ENCODE peak calls at places on chromosome 11, in ten cellular contexts. One of them, this sample, is unnamed.

GRCh38 chr11:1822648-1823375 is 12.0 kb upstream of the SYT8 start:
- DNase-seq in K562: no peak
- DNase-seq in GM12891: no peak
- DNase-seq in upper lobe of left lung: no peak
- DNase-seq in endothelial cell of umbilical vein: no peak
- DNase-seq in HCT116: no peak
- DNase-seq in Panc1: no peak
- DNase-seq in transverse colon: no peak
- DNase-seq in sigmoid colon: no peak
- DNase-seq in suprapubic skin: no peak
- DNase-seq in this sample: peak

GRCh38 chr11:74226907-74227306 is 55.8 kb downstream of the PPME1 start:
- DNase-seq in K562: peak
- DNase-seq in Panc1: no peak
- DNase-seq in upper lobe of left lung: peak
- DNase-seq in HCT116: no peak
- DNase-seq in transverse colon: no peak
- DNase-seq in sigmoid colon: no peak
- DNase-seq in GM12891: no peak
- DNase-seq in suprapubic skin: no peak
- DNase-seq in endothelial cell of umbilical vein: no peak
- DNase-seq in this sample: no peak

GRCh38 chr11:33257897-33258630 is 883 bp downstream of the HIPK3 start:
- DNase-seq in GM12891: peak
- DNase-seq in HCT116: peak
- DNase-seq in endothelial cell of umbilical vein: peak
- DNase-seq in sigmoid colon: peak
- DNase-seq in upper lobe of left lung: peak
- DNase-seq in suprapubic skin: peak
- DNase-seq in transverse colon: peak
- DNase-seq in Panc1: peak
- DNase-seq in K562: peak
- DNase-seq in this sample: peak

GRCh38 chr11:130427049-130427388 is 1.4 kb downstream of the ADAMTS8 start:
- DNase-seq in GM12891: no peak
- DNase-seq in transverse colon: no peak
- DNase-seq in sigmoid colon: no peak
- DNase-seq in endothelial cell of umbilical vein: no peak
- DNase-seq in HCT116: no peak
- DNase-seq in suprapubic skin: no peak
- DNase-seq in K562: no peak
- DNase-seq in upper lobe of left lung: no peak
- DNase-seq in Panc1: no peak
- DNase-seq in this sample: no peak

GRCh38 chr11:109864834-109865557 is 228.2 kb upstream of the ZC3H12C start:
- DNase-seq in Panc1: no peak
- DNase-seq in endothelial cell of umbilical vein: peak
- DNase-seq in sigmoid colon: no peak
- DNase-seq in transverse colon: no peak
- DNase-seq in K562: no peak
- DNase-seq in suprapubic skin: no peak
- DNase-seq in GM12891: no peak
- DNase-seq in HCT116: no peak
- DNase-seq in upper lobe of left lung: no peak
- DNase-seq in this sample: no peak

GRCh38 chr11:1699771-1700170 is 2.8 kb downstream of the KRTAP5-6 start:
- DNase-seq in HCT116: no peak
- DNase-seq in suprapubic skin: no peak
- DNase-seq in transverse colon: no peak
- DNase-seq in Panc1: no peak
- DNase-seq in K562: no peak
- DNase-seq in upper lobe of left lung: no peak
- DNase-seq in endothelial cell of umbilical vein: no peak
- DNase-seq in GM12891: no peak
- DNase-seq in sigmoid colon: no peak
- DNase-seq in this sample: no peak

GRCh38 chr11:65817312-65817814 is 16.4 kb upstream of the SNX32 start:
- DNase-seq in sigmoid colon: no peak
- DNase-seq in suprapubic skin: no peak
- DNase-seq in Panc1: no peak
- DNase-seq in upper lobe of left lung: no peak
- DNase-seq in endothelial cell of umbilical vein: no peak
- DNase-seq in transverse colon: no peak
- DNase-seq in K562: no peak
- DNase-seq in HCT116: no peak
- DNase-seq in GM12891: no peak
- DNase-seq in this sample: no peak

GRCh38 chr11:73394416-73395296 is 18.5 kb downstream of the RELT start:
- DNase-seq in transverse colon: no peak
- DNase-seq in K562: no peak
- DNase-seq in sigmoid colon: peak
- DNase-seq in GM12891: no peak
- DNase-seq in suprapubic skin: no peak
- DNase-seq in endothelial cell of umbilical vein: no peak
- DNase-seq in Panc1: no peak
- DNase-seq in HCT116: no peak
- DNase-seq in upper lobe of left lung: no peak
- DNase-seq in this sample: no peak

GRCh38 chr11:130940706-130941105 is 24.4 kb upstream of the SNX19 start:
- DNase-seq in GM12891: no peak
- DNase-seq in HCT116: no peak
- DNase-seq in endothelial cell of umbilical vein: no peak
- DNase-seq in Panc1: no peak
- DNase-seq in suprapubic skin: no peak
- DNase-seq in transverse colon: no peak
- DNase-seq in K562: no peak
- DNase-seq in sigmoid colon: no peak
- DNase-seq in upper lobe of left lung: no peak
- DNase-seq in this sample: no peak

GRCh38 chr11:102244681-102245409 is 72.4 kb upstream of the BIRC3 start:
- DNase-seq in suprapubic skin: no peak
- DNase-seq in K562: no peak
- DNase-seq in transverse colon: no peak
- DNase-seq in sigmoid colon: no peak
- DNase-seq in Panc1: no peak
- DNase-seq in GM12891: no peak
- DNase-seq in upper lobe of left lung: no peak
- DNase-seq in endothelial cell of umbilical vein: no peak
- DNase-seq in HCT116: peak
- DNase-seq in this sample: peak

GRCh38 chr11:47861762-47862161 is 13.6 kb upstream of the NUP160 start:
- DNase-seq in Panc1: no peak
- DNase-seq in GM12891: no peak
- DNase-seq in upper lobe of left lung: no peak
- DNase-seq in endothelial cell of umbilical vein: no peak
- DNase-seq in suprapubic skin: no peak
- DNase-seq in K562: peak
- DNase-seq in transverse colon: no peak
- DNase-seq in HCT116: no peak
- DNase-seq in sigmoid colon: no peak
- DNase-seq in this sample: no peak

GRCh38 chr11:17389205-17389956 is 922 bp upstream of the KCNJ11 start:
- DNase-seq in HCT116: peak
- DNase-seq in sigmoid colon: peak
- DNase-seq in transverse colon: peak
- DNase-seq in suprapubic skin: no peak
- DNase-seq in upper lobe of left lung: peak
- DNase-seq in K562: peak
- DNase-seq in GM12891: peak
- DNase-seq in Panc1: no peak
- DNase-seq in endothelial cell of umbilical vein: peak
- DNase-seq in this sample: peak

GRCh38 chr11:68043029-68043348 is 4.2 kb downstream of the TCIRG1 start:
- DNase-seq in sigmoid colon: peak
- DNase-seq in suprapubic skin: peak
- DNase-seq in endothelial cell of umbilical vein: no peak
- DNase-seq in K562: peak
- DNase-seq in upper lobe of left lung: no peak
- DNase-seq in Panc1: no peak
- DNase-seq in transverse colon: no peak
- DNase-seq in HCT116: no peak
- DNase-seq in GM12891: no peak
- DNase-seq in this sample: no peak

GRCh38 chr11:119800171-119800570 is 71.2 kb upstream of the NECTIN1 start:
- DNase-seq in endothelial cell of umbilical vein: no peak
- DNase-seq in transverse colon: no peak
- DNase-seq in suprapubic skin: no peak
- DNase-seq in GM12891: no peak
- DNase-seq in Panc1: no peak
- DNase-seq in sigmoid colon: no peak
- DNase-seq in K562: no peak
- DNase-seq in HCT116: no peak
- DNase-seq in upper lobe of left lung: no peak
- DNase-seq in this sample: no peak

GRCh38 chr11:1873048-1873812 is 18.5 kb downstream of the PRR33 start:
- DNase-seq in transverse colon: no peak
- DNase-seq in upper lobe of left lung: no peak
- DNase-seq in GM12891: no peak
- DNase-seq in endothelial cell of umbilical vein: no peak
- DNase-seq in Panc1: no peak
- DNase-seq in HCT116: no peak
- DNase-seq in suprapubic skin: no peak
- DNase-seq in sigmoid colon: peak
- DNase-seq in K562: no peak
- DNase-seq in this sample: no peak

GRCh38 chr11:48124880-48125279 is 91.7 kb upstream of the OR4B1 start:
- DNase-seq in suprapubic skin: no peak
- DNase-seq in Panc1: no peak
- DNase-seq in sigmoid colon: no peak
- DNase-seq in upper lobe of left lung: no peak
- DNase-seq in K562: no peak
- DNase-seq in transverse colon: no peak
- DNase-seq in endothelial cell of umbilical vein: no peak
- DNase-seq in HCT116: no peak
- DNase-seq in GM12891: no peak
- DNase-seq in this sample: no peak

DNA sequence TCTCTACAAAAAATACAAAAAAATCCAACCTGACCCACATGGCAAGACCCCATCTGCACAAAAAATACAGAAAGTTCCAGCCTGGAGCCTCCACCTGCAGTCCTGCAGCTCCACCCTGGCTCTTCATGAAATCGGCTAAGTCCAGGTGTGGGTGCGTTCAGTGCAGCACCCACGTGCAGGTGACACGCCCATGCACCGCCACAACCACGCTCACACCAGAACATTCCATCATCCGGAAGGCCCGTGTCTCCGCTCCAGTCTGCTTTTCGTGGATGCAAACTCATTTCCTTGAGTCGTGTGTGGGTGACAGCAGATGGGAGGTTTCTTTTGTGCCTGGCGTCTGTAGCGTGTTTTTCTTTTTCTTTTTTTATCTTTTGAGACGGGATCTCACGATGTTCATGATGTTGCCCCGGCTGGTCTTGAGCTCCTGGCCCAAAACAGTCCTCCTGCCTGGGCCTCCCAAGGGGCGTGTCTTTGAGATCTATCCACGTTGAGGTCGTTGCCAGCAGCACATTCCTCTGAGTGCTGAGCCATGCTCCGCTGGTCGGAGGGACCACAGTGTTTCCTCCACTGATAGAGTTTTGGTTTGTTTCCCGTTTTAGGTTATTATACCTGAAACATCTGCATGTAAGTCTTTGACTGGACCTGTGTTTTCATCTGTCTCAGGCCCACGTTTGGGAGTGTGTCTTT is 7.1 kb downstream of the PTDSS2 start:
- DNase-seq in suprapubic skin: no peak
- DNase-seq in GM12891: no peak
- DNase-seq in transverse colon: no peak
- DNase-seq in HCT116: no peak
- DNase-seq in Panc1: no peak
- DNase-seq in endothelial cell of umbilical vein: no peak
- DNase-seq in K562: no peak
- DNase-seq in upper lobe of left lung: no peak
- DNase-seq in sigmoid colon: no peak
- DNase-seq in this sample: no peak
- TF ChIP-seq POLR2AphosphoS5 in suprapubic skin: no peak
- TF ChIP-seq POLR2AphosphoS5 in GM12891: no peak
- TF ChIP-seq POLR2AphosphoS5 in transverse colon: no peak
- TF ChIP-seq POLR2AphosphoS5 in HCT116: no peak
- TF ChIP-seq POLR2AphosphoS5 in Panc1: no peak
- TF ChIP-seq POLR2AphosphoS5 in endothelial cell of umbilical vein: no peak
- TF ChIP-seq POLR2AphosphoS5 in K562: no peak
- TF ChIP-seq POLR2AphosphoS5 in upper lobe of left lung: no peak
- TF ChIP-seq POLR2AphosphoS5 in sigmoid colon: no peak
- TF ChIP-seq POLR2AphosphoS5 in this sample: no peak

GRCh38 chr11:64102005-64102738 is 63.7 kb downstream of the MACROD1 start:
- DNase-seq in HCT116: no peak
- DNase-seq in upper lobe of left lung: no peak
- DNase-seq in K562: no peak
- DNase-seq in Panc1: no peak
- DNase-seq in sigmoid colon: no peak
- DNase-seq in transverse colon: no peak
- DNase-seq in GM12891: no peak
- DNase-seq in suprapubic skin: no peak
- DNase-seq in endothelial cell of umbilical vein: no peak
- DNase-seq in this sample: no peak
- TF ChIP-seq POLR2AphosphoS5 in HCT116: no peak
- TF ChIP-seq POLR2AphosphoS5 in upper lobe of left lung: no peak
- TF ChIP-seq POLR2AphosphoS5 in K562: no peak
- TF ChIP-seq POLR2AphosphoS5 in Panc1: no peak
- TF ChIP-seq POLR2AphosphoS5 in sigmoid colon: no peak
- TF ChIP-seq POLR2AphosphoS5 in transverse colon: no peak
- TF ChIP-seq POLR2AphosphoS5 in GM12891: no peak
- TF ChIP-seq POLR2AphosphoS5 in suprapubic skin: no peak
- TF ChIP-seq POLR2AphosphoS5 in endothelial cell of umbilical vein: no peak
- TF ChIP-seq POLR2AphosphoS5 in this sample: no peak

GRCh38 chr11:96614846-96615245 is 225.0 kb downstream of the JRKL start:
- DNase-seq in endothelial cell of umbilical vein: no peak
- DNase-seq in Panc1: no peak
- DNase-seq in HCT116: no peak
- DNase-seq in sigmoid colon: no peak
- DNase-seq in suprapubic skin: no peak
- DNase-seq in GM12891: no peak
- DNase-seq in upper lobe of left lung: no peak
- DNase-seq in transverse colon: no peak
- DNase-seq in K562: peak
- DNase-seq in this sample: no peak

GRCh38 chr11:96614101-96614500 is 224.3 kb downstream of the JRKL start:
- DNase-seq in upper lobe of left lung: no peak
- DNase-seq in HCT116: no peak
- DNase-seq in suprapubic skin: no peak
- DNase-seq in transverse colon: no peak
- DNase-seq in K562: no peak
- DNase-seq in GM12891: no peak
- DNase-seq in sigmoid colon: peak
- DNase-seq in endothelial cell of umbilical vein: no peak
- DNase-seq in Panc1: no peak
- DNase-seq in this sample: no peak
- TF ChIP-seq POLR2AphosphoS5 in upper lobe of left lung: no peak
- TF ChIP-seq POLR2AphosphoS5 in HCT116: no peak
- TF ChIP-seq POLR2AphosphoS5 in suprapubic skin: no peak
- TF ChIP-seq POLR2AphosphoS5 in transverse colon: no peak
- TF ChIP-seq POLR2AphosphoS5 in K562: no peak
- TF ChIP-seq POLR2AphosphoS5 in GM12891: no peak
- TF ChIP-seq POLR2AphosphoS5 in sigmoid colon: no peak
- TF ChIP-seq POLR2AphosphoS5 in endothelial cell of umbilical vein: no peak
- TF ChIP-seq POLR2AphosphoS5 in Panc1: no peak
- TF ChIP-seq POLR2AphosphoS5 in this sample: no peak

DNA sequence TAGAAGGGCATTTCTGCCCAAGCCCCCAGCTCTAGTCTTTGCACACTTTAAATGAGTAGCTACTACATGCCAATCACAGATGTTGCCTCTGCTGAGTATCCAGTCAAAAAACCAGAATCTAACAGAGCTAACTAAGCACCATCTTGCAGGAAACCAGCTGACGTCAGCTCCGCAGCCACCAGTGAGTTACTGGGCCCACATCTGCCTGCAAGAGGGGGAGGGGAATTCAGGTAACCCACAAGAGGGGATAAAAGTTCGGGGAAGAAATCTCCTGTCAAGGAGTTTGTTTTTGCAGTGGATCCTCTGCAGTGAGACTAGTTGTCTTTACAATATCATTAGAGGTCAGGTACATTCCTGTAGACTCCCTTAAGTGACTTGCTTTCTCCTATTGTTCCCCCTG is 9.2 kb downstream of the CD44 start:
- DNase-seq in HCT116: no peak
- DNase-seq in K562: no peak
- DNase-seq in sigmoid colon: no peak
- DNase-seq in upper lobe of left lung: no peak
- DNase-seq in Panc1: no peak
- DNase-seq in GM12891: no peak
- DNase-seq in transverse colon: no peak
- DNase-seq in endothelial cell of umbilical vein: no peak
- DNase-seq in suprapubic skin: no peak
- DNase-seq in this sample: no peak
- TF ChIP-seq POLR2AphosphoS5 in HCT116: no peak
- TF ChIP-seq POLR2AphosphoS5 in K562: no peak
- TF ChIP-seq POLR2AphosphoS5 in sigmoid colon: no peak
- TF ChIP-seq POLR2AphosphoS5 in upper lobe of left lung: no peak
- TF ChIP-seq POLR2AphosphoS5 in Panc1: peak
- TF ChIP-seq POLR2AphosphoS5 in GM12891: no peak
- TF ChIP-seq POLR2AphosphoS5 in transverse colon: no peak
- TF ChIP-seq POLR2AphosphoS5 in endothelial cell of umbilical vein: no peak
- TF ChIP-seq POLR2AphosphoS5 in suprapubic skin: no peak
- TF ChIP-seq POLR2AphosphoS5 in this sample: no peak

This sample was measured in breast epithelium.